ENCODE peak calls at places on chromosome 19, in ten cellular contexts. N is Kasumi-1; W is transverse colon; U is effector memory CD4-positive, alpha-beta T cell; L is H9; T is T1000; X is endothelial cell; S is stimulated activated CD8-positive, alpha-beta memory T cell treated with anti-CD3 and anti-CD28 coated beads, Interleukin-7, amount 100 ng/mL, for 48 hours; P is astrocyte; G is activated naive CD4-positive, alpha-beta T cell. J is an unnamed sample.

GRCh38 chr19:15299568-15300409 is 32.5 kb downstream of the BRD4 start:
- DNase-seq in P (peak), X (no peak), S (no peak), U (no peak), W (no peak), N (no peak), T (no peak), G (no peak), L (no peak), J (peak)

GRCh38 chr19:55426042-55426441 is 17.1 kb downstream of the SHISA7 start:
- DNase-seq in U (no peak), G (no peak), X (no peak), S (no peak), L (no peak), W (no peak), N (no peak), T (no peak), P (no peak), J (no peak)

GRCh38 chr19:55585658-55586339 is 5.2 kb upstream of the ZNF579 start:
- DNase-seq in N (no peak), U (peak), T (peak), L (peak), S (no peak), G (no peak), W (peak), X (peak), P (peak), J (no peak)

GRCh38 chr19:17560205-17560595 is 4.8 kb downstream of the COLGALT1 start:
- DNase-seq in U (no peak), P (peak), X (no peak), S (no peak), L (no peak), T (peak), G (peak), W (no peak), N (no peak), J (no peak)

GRCh38 chr19:39203372-39204341 is at the start of gene SYCN:
- DNase-seq in S (no peak), X (no peak), G (no peak), W (no peak), T (no peak), L (peak), U (no peak), P (no peak), N (no peak), J (no peak)

GRCh38 chr19:1384478-1385110 is 887 bp downstream of the NDUFS7 start:
- DNase-seq in L (no peak), G (no peak), T (no peak), W (no peak), N (peak), U (no peak), X (no peak), S (no peak), P (no peak), J (no peak)

GRCh38 chr19:2123682-2124387 is 27.1 kb downstream of the IZUMO4 start:
- DNase-seq in L (peak), P (no peak), S (no peak), W (no peak), N (peak), U (no peak), G (no peak), X (peak), T (no peak), J (no peak)

GRCh38 chr19:19115954-19116353 is 22.3 kb downstream of the TMEM161A start:
- DNase-seq in P (no peak), S (no peak), T (no peak), U (peak), N (peak), W (peak), L (peak), X (peak), G (peak), J (no peak)

GRCh38 chr19:13022859-13023636 is 27.8 kb downstream of the NFIX start:
- DNase-seq in P (peak), W (peak), T (peak), S (no peak), X (no peak), G (no peak), L (peak), U (no peak), N (peak), J (peak)

GRCh38 chr19:17436874-17437267 is 11.6 kb downstream of the TMEM221 start:
- DNase-seq in N (no peak), W (no peak), T (no peak), P (no peak), G (no peak), X (no peak), U (no peak), L (no peak), S (no peak), J (no peak)

GRCh38 chr19:1584500-1585242 is 8.0 kb downstream of the MBD3 start:
- DNase-seq in T (no peak), U (no peak), W (no peak), S (no peak), P (no peak), G (no peak), L (no peak), N (no peak), X (no peak), J (no peak)

GRCh38 chr19:47881757-47882156 is 4.4 kb downstream of the SULT2A1 start:
- DNase-seq in L (no peak), X (no peak), N (no peak), G (no peak), P (no peak), T (no peak), S (no peak), U (no peak), W (no peak), J (no peak)

GRCh38 chr19:5718579-5719273 is 1.2 kb downstream of the LONP1 start:
- DNase-seq in W (no peak), S (no peak), X (no peak), T (no peak), L (no peak), G (no peak), U (no peak), P (peak), N (peak), J (peak)

GRCh38 chr19:22052644-22053013 is 345 bp downstream of the ZNF257 start:
- DNase-seq in L (no peak), U (peak), W (no peak), P (no peak), G (peak), X (no peak), T (no peak), N (no peak), S (peak), J (no peak)

GRCh38 chr19:31905980-31906948 is 439.1 kb upstream of the ZNF507 start:
- DNase-seq in U (no peak), P (no peak), L (no peak), N (no peak), S (no peak), G (no peak), X (no peak), T (no peak), W (peak), J (no peak)

GRCh38 chr19:35377656-35378055 is 6.8 kb downstream of the GPR42 start:
- DNase-seq in N (no peak), W (no peak), U (no peak), P (no peak), G (no peak), S (no peak), L (no peak), X (no peak), T (no peak), J (no peak)

GRCh38 chr19:12975221-12975756 is 5.9 kb downstream of the DAND5 start:
- DNase-seq in U (no peak), G (no peak), P (no peak), N (no peak), W (no peak), T (no peak), L (no peak), X (no peak), S (no peak), J (no peak)

GRCh38 chr19:10295305-10295846 is 5.6 kb downstream of the ICAM5 start:
- DNase-seq in P (no peak), L (peak), S (no peak), N (no peak), U (peak), W (peak), T (no peak), G (peak), X (no peak), J (no peak)

GRCh38 chr19:4830332-4830731 is 1.2 kb downstream of the TICAM1 start:
- DNase-seq in N (no peak), W (no peak), S (no peak), X (no peak), G (no peak), U (no peak), L (no peak), P (no peak), T (no peak), J (no peak)

GRCh38 chr19:48637948-48638830 is 1.0 kb upstream of the DBP start:
- DNase-seq in W (peak), G (peak), N (peak), T (peak), L (peak), S (no peak), U (peak), P (peak), X (peak), J (peak)

GRCh38 chr19:45578861-45579260 is 5.7 kb downstream of the OPA3 start:
- DNase-seq in U (no peak), T (no peak), S (no peak), N (no peak), G (no peak), P (no peak), L (no peak), W (no peak), X (no peak), J (no peak)

GRCh38 chr19:54952591-54953344 is 5.4 kb upstream of the NLRP7 start:
- DNase-seq in T (no peak), L (no peak), X (no peak), P (peak), G (no peak), S (no peak), N (peak), W (no peak), U (no peak), J (no peak)

GRCh38 chr19:8445488-8446001 is 770 bp downstream of the HNRNPM start:
- DNase-seq in L (no peak), W (peak), T (no peak), P (no peak), G (no peak), U (peak), N (peak), X (peak), S (peak), J (no peak)

GRCh38 chr19:55617426-55617825 is 6.9 kb downstream of the ZNF784 start:
- DNase-seq in S (no peak), W (no peak), X (no peak), T (no peak), G (no peak), L (no peak), N (no peak), P (no peak), U (no peak), J (no peak)

GRCh38 chr19:799076-799881 is 2.0 kb downstream of the PTBP1 start:
- DNase-seq in U (no peak), W (peak), G (no peak), N (no peak), X (no peak), S (no peak), P (peak), T (no peak), L (peak), J (no peak)

GRCh38 chr19:58554494-58555368 is at the start of gene CHMP2A:
- DNase-seq in G (no peak), U (peak), L (peak), S (peak), N (no peak), W (peak), X (peak), P (peak), T (no peak), J (no peak)

GRCh38 chr19:29537181-29537580 is 11.4 kb downstream of the VSTM2B start:
- DNase-seq in U (no peak), G (no peak), L (peak), S (no peak), T (no peak), W (no peak), P (no peak), X (no peak), N (no peak), J (no peak)

GRCh38 chr19:56504581-56504980 is 3.1 kb upstream of the ZNF471 start:
- DNase-seq in G (no peak), L (no peak), P (peak), S (no peak), T (no peak), U (no peak), W (no peak), N (no peak), X (no peak), J (no peak)

GRCh38 chr19:38155453-38155852 is 68.6 kb downstream of the DPF1 start:
- DNase-seq in G (no peak), U (no peak), N (no peak), T (no peak), S (no peak), X (no peak), W (no peak), P (no peak), L (no peak), J (no peak)

GRCh38 chr19:47023448-47023794 is 3.8 kb downstream of the NPAS1 start:
- DNase-seq in U (no peak), P (no peak), X (no peak), W (no peak), T (no peak), L (no peak), G (no peak), S (no peak), N (no peak), J (no peak)

GRCh38 chr19:52190679-52191293 is 934 bp downstream of the PPP2R1A start:
- DNase-seq in L (no peak), S (no peak), N (peak), W (peak), G (no peak), P (peak), T (no peak), U (no peak), X (peak), J (no peak)

GRCh38 chr19:55384576-55385235 is 614 bp upstream of the TMEM238 start:
- DNase-seq in G (no peak), U (no peak), P (no peak), S (no peak), X (no peak), N (peak), T (no peak), W (peak), L (no peak), J (no peak)

GRCh38 chr19:29417048-29417447 is 108.7 kb upstream of the VSTM2B start:
- DNase-seq in W (no peak), T (no peak), P (no peak), N (no peak), G (no peak), U (no peak), L (no peak), S (no peak), X (no peak), J (no peak)

J was measured in amniotic stem cell.